ENCODE peak calls at places on chromosomes 3 and 15, in ten cellular contexts. R, Z, L, B, H, D, T, X, S and N are unnamed samples.

GRCh38 chr15:64324513-64324912 is 31.5 kb downstream of the CSNK1G1 start:
- DNase-seq in L (no peak), S (no peak), T (no peak), H (no peak), R (no peak), B (no peak), D (peak), X (no peak), Z (no peak), N (peak)

GRCh38 chr3:161066926-161067325 is 38.2 kb downstream of the B3GALNT1 start:
- DNase-seq in L (no peak), S (no peak), B (no peak), X (no peak), H (no peak), T (no peak), Z (no peak), D (no peak), R (no peak), N (no peak)

GRCh38 chr15:45139770-45140169 is 10.0 kb downstream of the DUOX1 start:
- DNase-seq in X (no peak), H (no peak), D (no peak), B (no peak), R (no peak), S (no peak), T (no peak), Z (no peak), L (no peak), N (no peak)

GRCh38 chr3:41137686-41138111 is 61.6 kb upstream of the CTNNB1 start:
- DNase-seq in B (no peak), R (no peak), Z (no peak), H (no peak), D (peak), L (no peak), X (no peak), T (no peak), S (peak), N (peak)

GRCh38 chr3:2156244-2156847 is 57.7 kb downstream of the CNTN4 start:
- DNase-seq in Z (peak), T (peak), S (peak), D (no peak), B (no peak), R (no peak), L (peak), X (peak), H (no peak), N (no peak)

GRCh38 chr3:161607056-161607455 is 110.4 kb downstream of the OTOL1 start:
- DNase-seq in B (no peak), R (no peak), X (no peak), S (no peak), D (no peak), H (no peak), L (no peak), Z (no peak), T (no peak), N (peak)

GRCh38 chr3:145134738-145135137 is 1026.2 kb downstream of the PLOD2 start:
- DNase-seq in T (no peak), H (no peak), D (no peak), R (no peak), Z (no peak), L (no peak), X (no peak), B (no peak), S (no peak), N (no peak)

GRCh38 chr15:69727257-69727924 is 274.8 kb downstream of the RPLP1 start:
- DNase-seq in B (no peak), L (no peak), T (no peak), Z (no peak), R (no peak), D (no peak), H (no peak), X (no peak), S (no peak), N (no peak)

GRCh38 chr15:82128401-82129143 is 82.8 kb upstream of the MEX3B start:
- DNase-seq in X (no peak), S (no peak), L (no peak), T (no peak), D (no peak), Z (no peak), H (no peak), B (no peak), R (no peak), N (no peak)

GRCh38 chr3:190182418-190183043 is 61.8 kb upstream of the P3H2 start:
- DNase-seq in R (peak), T (no peak), D (no peak), Z (no peak), B (no peak), H (no peak), L (no peak), X (no peak), S (peak), N (peak)

GRCh38 chr3:156135921-156136655 is 15.7 kb downstream of the KCNAB1 start:
- DNase-seq in L (no peak), B (no peak), H (no peak), T (no peak), S (no peak), Z (no peak), D (peak), X (no peak), R (no peak), N (peak)

GRCh38 chr3:108024146-108024836 is 66.5 kb downstream of the CD47 start:
- DNase-seq in H (no peak), B (no peak), D (no peak), Z (no peak), R (no peak), X (no peak), S (no peak), T (no peak), L (no peak), N (no peak)
- TF ChIP-seq CTCF in H (no peak), B (no peak), D (no peak), Z (no peak), R (no peak), X (no peak), S (no peak), T (no peak), L (no peak), N (no peak)

GRCh38 chr3:9800529-9800928 is 7.6 kb downstream of the ARPC4 start:
- DNase-seq in D (no peak), H (no peak), X (no peak), T (no peak), B (no peak), L (no peak), R (no peak), Z (no peak), S (no peak), N (no peak)
- TF ChIP-seq CTCF in D (peak), H (no peak), X (peak), T (no peak), B (peak), L (peak), R (peak), Z (no peak), S (peak), N (peak)

DNA sequence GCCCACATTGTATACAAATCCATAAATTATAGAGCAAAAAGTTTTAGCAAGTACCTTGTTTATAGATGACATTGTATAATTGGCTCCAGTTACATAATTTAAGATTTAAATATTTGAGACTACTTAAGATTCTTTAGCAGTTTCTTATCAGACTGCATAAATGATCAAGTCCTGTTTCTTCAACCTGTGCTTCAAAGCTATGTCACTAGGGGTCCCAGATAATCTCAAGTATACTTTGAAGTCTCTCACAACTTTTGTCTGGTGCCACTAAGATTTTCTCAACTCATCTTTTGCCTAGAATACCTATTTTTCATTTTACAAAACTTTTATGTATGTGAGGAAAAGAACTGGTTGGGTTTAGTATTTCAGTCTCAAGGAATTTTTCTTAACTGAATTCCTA is 205.5 kb downstream of the STAG1 start:
- DNase-seq in L (no peak), S (peak), T (no peak), Z (no peak), D (no peak), B (no peak), R (no peak), X (peak), H (no peak), N (no peak)
- TF ChIP-seq CTCF in L (peak), S (no peak), T (no peak), Z (no peak), D (peak), B (peak), R (peak), X (peak), H (no peak), N (no peak)

GRCh38 chr15:84823580-84823878 is 6.4 kb downstream of the ALPK3 start:
- DNase-seq in Z (no peak), S (no peak), T (no peak), D (no peak), L (no peak), H (no peak), X (no peak), B (no peak), R (no peak), N (no peak)

GRCh38 chr15:84819791-84820190 is 2.6 kb downstream of the ALPK3 start:
- DNase-seq in L (no peak), B (no peak), T (no peak), Z (no peak), R (no peak), D (no peak), S (no peak), H (no peak), X (no peak), N (no peak)

GRCh38 chr15:84819291-84819768 is 2.2 kb downstream of the ALPK3 start:
- DNase-seq in Z (no peak), R (no peak), B (no peak), T (no peak), X (peak), L (no peak), H (no peak), D (no peak), S (no peak), N (no peak)

GRCh38 chr15:84822774-84823579 is 5.8 kb downstream of the ALPK3 start:
- DNase-seq in B (peak), S (no peak), X (no peak), D (no peak), L (no peak), H (no peak), T (no peak), R (no peak), Z (no peak), N (no peak)

DNA sequence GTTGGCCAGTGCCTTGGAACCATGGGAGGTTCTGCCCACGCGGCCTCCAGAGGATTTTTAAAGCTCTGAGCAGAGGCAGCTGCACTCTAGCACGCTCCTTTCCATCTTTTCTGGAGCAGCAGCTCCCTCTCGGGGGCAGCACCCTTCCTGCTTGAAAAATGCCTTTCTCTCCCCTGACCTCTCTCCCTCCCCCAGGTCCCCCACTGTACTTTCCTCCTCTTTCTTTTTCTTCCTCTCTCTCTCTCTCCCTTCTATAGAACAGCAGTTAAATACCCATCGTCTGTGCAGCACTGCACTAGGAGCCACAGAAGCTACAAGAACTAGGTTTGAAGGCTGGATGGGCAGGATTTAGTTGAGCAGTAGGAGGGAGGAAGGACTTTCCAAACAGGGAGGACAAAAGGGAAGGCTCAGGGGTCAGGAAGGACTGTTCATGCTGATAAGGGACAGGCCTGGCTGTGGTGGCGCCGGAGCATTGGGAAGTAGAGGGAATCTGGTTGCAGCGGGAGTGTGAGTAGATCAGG is 4.4 kb downstream of the ALPK3 start:
- DNase-seq in R (no peak), H (no peak), X (peak), S (peak), B (no peak), D (no peak), T (no peak), Z (no peak), L (no peak), N (no peak)
- TF ChIP-seq CTCF in R (peak), H (no peak), X (peak), S (peak), B (no peak), D (no peak), T (no peak), Z (no peak), L (no peak), N (no peak)

GRCh38 chr3:49120438-49121135 is at the start of gene USP19:
- DNase-seq in B (peak), T (peak), S (peak), R (peak), L (peak), Z (peak), X (peak), H (peak), D (peak), N (peak)
- TF ChIP-seq CTCF in B (no peak), T (no peak), S (no peak), R (no peak), L (no peak), Z (no peak), X (no peak), H (no peak), D (no peak), N (no peak)

GRCh38 chr3:42581709-42582473 is at the start of gene SEC22C:
- DNase-seq in R (peak), L (peak), B (peak), H (peak), X (peak), D (peak), Z (peak), S (peak), T (peak), N (peak)
- TF ChIP-seq CTCF in R (peak), L (no peak), B (peak), H (peak), X (peak), D (peak), Z (peak), S (peak), T (no peak), N (peak)

GRCh38 chr3:197030379-197031314 is 1.0 kb upstream of the MELTF start:
- DNase-seq in S (no peak), R (no peak), Z (no peak), H (peak), T (no peak), D (no peak), X (no peak), L (no peak), B (no peak), N (no peak)
- TF ChIP-seq CTCF in S (no peak), R (no peak), Z (no peak), H (no peak), T (no peak), D (no peak), X (no peak), L (no peak), B (no peak), N (no peak)